ENCODE peak calls at places on chromosomes 7 and 10, in five cellular contexts. N, Q, G, R and L are unnamed samples.

GRCh38 chr7:75743455-75743859 is 4.7 kb upstream of the HIP1 start:
- DNase-seq in N (no peak), R (no peak), Q (no peak), G (no peak), L (no peak)

GRCh38 chr7:21243265-21243664 is 184.6 kb upstream of the SP4 start:
- DNase-seq in G (no peak), R (no peak), Q (no peak), N (no peak), L (no peak)

GRCh38 chr10:47361293-47361692 is 13.1 kb downstream of the RBP3 start:
- DNase-seq in G (peak), N (no peak), R (peak), Q (peak), L (peak)

GRCh38 chr10:92729886-92730285 is 40.1 kb downstream of the HHEX start:
- DNase-seq in N (no peak), G (peak), Q (no peak), R (no peak), L (no peak)

GRCh38 chr7:77360104-77360503 is 56.0 kb downstream of the GSAP start:
- DNase-seq in Q (no peak), N (no peak), R (peak), G (no peak), L (no peak)

GRCh38 chr7:45973725-45974532 is 52.9 kb upstream of the IGFBP3 start:
- DNase-seq in Q (no peak), G (no peak), R (peak), N (peak), L (peak)

GRCh38 chr10:62715383-62715782 is 89.1 kb upstream of the ADO start:
- DNase-seq in Q (no peak), R (no peak), G (no peak), N (no peak), L (no peak)

GRCh38 chr10:121617176-121617575 is 18.9 kb upstream of the FGFR2 start:
- DNase-seq in Q (no peak), R (no peak), N (no peak), G (no peak), L (no peak)

GRCh38 chr7:93622036-93622714 is 47.7 kb upstream of the CALCR start:
- DNase-seq in Q (no peak), R (peak), N (no peak), G (peak), L (peak)

GRCh38 chr10:75430000-75430763 is 1.2 kb upstream of the LRMDA start:
- DNase-seq in N (no peak), G (peak), R (no peak), Q (no peak), L (no peak)

GRCh38 chr10:73644015-73644743 is 2.9 kb upstream of the MYOZ1 start:
- DNase-seq in R (peak), Q (peak), N (no peak), G (peak), L (peak)

GRCh38 chr7:23473848-23474097 is 3.5 kb upstream of the IGF2BP3 start:
- DNase-seq in Q (no peak), N (no peak), G (no peak), R (peak), L (no peak)

GRCh38 chr10:61978965-61979364 is 77.5 kb downstream of the ARID5B start:
- DNase-seq in Q (no peak), N (no peak), R (no peak), G (no peak), L (peak)

GRCh38 chr7:132417037-132417906 is 159.0 kb downstream of the PLXNA4 start:
- DNase-seq in R (no peak), N (no peak), G (no peak), Q (no peak), L (no peak)

GRCh38 chr10:71084061-71084817 is 128.1 kb upstream of the UNC5B start:
- DNase-seq in G (no peak), R (no peak), N (no peak), Q (no peak), L (no peak)

GRCh38 chr7:106623846-106624245 is 37.1 kb downstream of the CCDC71L start:
- DNase-seq in N (no peak), G (no peak), R (no peak), Q (no peak), L (no peak)

GRCh38 chr10:15346440-15347141 is 24.5 kb downstream of the FAM171A1 start:
- DNase-seq in Q (no peak), N (no peak), R (no peak), G (no peak), L (no peak)

GRCh38 chr7:22445140-22445722 is 54.8 kb downstream of the STEAP1B start:
- DNase-seq in R (peak), Q (no peak), N (no peak), G (peak), L (no peak)

GRCh38 chr7:156773966-156774365 is 119.0 kb downstream of the LMBR1 start:
- DNase-seq in R (no peak), N (no peak), G (peak), Q (no peak), L (no peak)

GRCh38 chr10:72158174-72158573 is 57.6 kb upstream of the ANAPC16 start:
- DNase-seq in G (no peak), N (no peak), Q (no peak), R (no peak), L (no peak)